ENCODE peak calls at places on chromosomes 7 and 10, in ten cellular contexts. One of them, this sample, is unnamed.

GRCh38 chr7:47664650-47665049 is 82.7 kb upstream of the TNS3 start:
- DNase-seq in Peyer's patch: no peak
- DNase-seq in stimulated activated CD4-positive, alpha-beta T cell treated with anti-CD3 and anti-CD28 coated beads, TNF-alpha, amount 100 ng/mL, for 48 hours: no peak
- DNase-seq in COR-L47: no peak
- DNase-seq in H7: no peak
- DNase-seq in kidney tubule cell: peak
- DNase-seq in fibroblast of mammary gland: no peak
- DNase-seq in activated effector memory CD4-positive, alpha-beta T cell treated with anti-CD3 and anti-CD28 coated beads, Interleukin-2, amount 50 U/mL, for 16 hours: no peak
- DNase-seq in epithelial cell of esophagus: no peak
- DNase-seq in T-helper 2 cell: no peak
- DNase-seq in this sample: no peak

GRCh38 chr7:106262268-106262881 is 22.4 kb downstream of the NAMPT start:
- DNase-seq in epithelial cell of esophagus: no peak
- DNase-seq in activated effector memory CD4-positive, alpha-beta T cell treated with anti-CD3 and anti-CD28 coated beads, Interleukin-2, amount 50 U/mL, for 16 hours: no peak
- DNase-seq in Peyer's patch: no peak
- DNase-seq in stimulated activated CD4-positive, alpha-beta T cell treated with anti-CD3 and anti-CD28 coated beads, TNF-alpha, amount 100 ng/mL, for 48 hours: no peak
- DNase-seq in kidney tubule cell: no peak
- DNase-seq in fibroblast of mammary gland: no peak
- DNase-seq in H7: no peak
- DNase-seq in COR-L47: no peak
- DNase-seq in T-helper 2 cell: no peak
- DNase-seq in this sample: no peak

GRCh38 chr7:983182-984071 is 446 bp downstream of the CYP2W1 start:
- DNase-seq in stimulated activated CD4-positive, alpha-beta T cell treated with anti-CD3 and anti-CD28 coated beads, TNF-alpha, amount 100 ng/mL, for 48 hours: no peak
- DNase-seq in epithelial cell of esophagus: no peak
- DNase-seq in H7: no peak
- DNase-seq in activated effector memory CD4-positive, alpha-beta T cell treated with anti-CD3 and anti-CD28 coated beads, Interleukin-2, amount 50 U/mL, for 16 hours: no peak
- DNase-seq in COR-L47: no peak
- DNase-seq in fibroblast of mammary gland: no peak
- DNase-seq in T-helper 2 cell: no peak
- DNase-seq in Peyer's patch: no peak
- DNase-seq in kidney tubule cell: no peak
- DNase-seq in this sample: no peak

GRCh38 chr10:102342958-102343357 is 52.5 kb upstream of the NFKB2 start:
- DNase-seq in kidney tubule cell: peak
- DNase-seq in fibroblast of mammary gland: peak
- DNase-seq in COR-L47: no peak
- DNase-seq in stimulated activated CD4-positive, alpha-beta T cell treated with anti-CD3 and anti-CD28 coated beads, TNF-alpha, amount 100 ng/mL, for 48 hours: no peak
- DNase-seq in epithelial cell of esophagus: peak
- DNase-seq in T-helper 2 cell: no peak
- DNase-seq in H7: no peak
- DNase-seq in Peyer's patch: no peak
- DNase-seq in activated effector memory CD4-positive, alpha-beta T cell treated with anti-CD3 and anti-CD28 coated beads, Interleukin-2, amount 50 U/mL, for 16 hours: no peak
- DNase-seq in this sample: no peak

GRCh38 chr10:72133517-72133916 is 45.2 kb upstream of the SPOCK2 start:
- DNase-seq in H7: no peak
- DNase-seq in kidney tubule cell: peak
- DNase-seq in activated effector memory CD4-positive, alpha-beta T cell treated with anti-CD3 and anti-CD28 coated beads, Interleukin-2, amount 50 U/mL, for 16 hours: no peak
- DNase-seq in stimulated activated CD4-positive, alpha-beta T cell treated with anti-CD3 and anti-CD28 coated beads, TNF-alpha, amount 100 ng/mL, for 48 hours: no peak
- DNase-seq in epithelial cell of esophagus: no peak
- DNase-seq in COR-L47: no peak
- DNase-seq in fibroblast of mammary gland: peak
- DNase-seq in Peyer's patch: no peak
- DNase-seq in T-helper 2 cell: no peak
- DNase-seq in this sample: peak

GRCh38 chr7:134899729-134900128 is 86.6 kb upstream of the AGBL3 start:
- DNase-seq in T-helper 2 cell: no peak
- DNase-seq in epithelial cell of esophagus: peak
- DNase-seq in activated effector memory CD4-positive, alpha-beta T cell treated with anti-CD3 and anti-CD28 coated beads, Interleukin-2, amount 50 U/mL, for 16 hours: no peak
- DNase-seq in kidney tubule cell: peak
- DNase-seq in Peyer's patch: no peak
- DNase-seq in stimulated activated CD4-positive, alpha-beta T cell treated with anti-CD3 and anti-CD28 coated beads, TNF-alpha, amount 100 ng/mL, for 48 hours: no peak
- DNase-seq in COR-L47: no peak
- DNase-seq in fibroblast of mammary gland: peak
- DNase-seq in H7: no peak
- DNase-seq in this sample: no peak

GRCh38 chr7:3193721-3194120 is 107.3 kb upstream of the SDK1 start:
- DNase-seq in kidney tubule cell: no peak
- DNase-seq in fibroblast of mammary gland: no peak
- DNase-seq in COR-L47: no peak
- DNase-seq in stimulated activated CD4-positive, alpha-beta T cell treated with anti-CD3 and anti-CD28 coated beads, TNF-alpha, amount 100 ng/mL, for 48 hours: no peak
- DNase-seq in activated effector memory CD4-positive, alpha-beta T cell treated with anti-CD3 and anti-CD28 coated beads, Interleukin-2, amount 50 U/mL, for 16 hours: no peak
- DNase-seq in Peyer's patch: no peak
- DNase-seq in T-helper 2 cell: no peak
- DNase-seq in epithelial cell of esophagus: no peak
- DNase-seq in H7: no peak
- DNase-seq in this sample: no peak

GRCh38 chr7:124031919-124032318 is 948 bp downstream of the TMEM229A start:
- DNase-seq in stimulated activated CD4-positive, alpha-beta T cell treated with anti-CD3 and anti-CD28 coated beads, TNF-alpha, amount 100 ng/mL, for 48 hours: no peak
- DNase-seq in fibroblast of mammary gland: no peak
- DNase-seq in activated effector memory CD4-positive, alpha-beta T cell treated with anti-CD3 and anti-CD28 coated beads, Interleukin-2, amount 50 U/mL, for 16 hours: no peak
- DNase-seq in Peyer's patch: no peak
- DNase-seq in T-helper 2 cell: no peak
- DNase-seq in kidney tubule cell: no peak
- DNase-seq in epithelial cell of esophagus: no peak
- DNase-seq in COR-L47: no peak
- DNase-seq in H7: no peak
- DNase-seq in this sample: peak

GRCh38 chr7:158617737-158618128 is 30.1 kb upstream of the PTPRN2 start:
- DNase-seq in COR-L47: no peak
- DNase-seq in activated effector memory CD4-positive, alpha-beta T cell treated with anti-CD3 and anti-CD28 coated beads, Interleukin-2, amount 50 U/mL, for 16 hours: no peak
- DNase-seq in stimulated activated CD4-positive, alpha-beta T cell treated with anti-CD3 and anti-CD28 coated beads, TNF-alpha, amount 100 ng/mL, for 48 hours: no peak
- DNase-seq in kidney tubule cell: no peak
- DNase-seq in H7: peak
- DNase-seq in T-helper 2 cell: no peak
- DNase-seq in Peyer's patch: no peak
- DNase-seq in epithelial cell of esophagus: no peak
- DNase-seq in fibroblast of mammary gland: peak
- DNase-seq in this sample: no peak

GRCh38 chr10:42969147-42969546 is 107.7 kb upstream of the RET start:
- DNase-seq in fibroblast of mammary gland: no peak
- DNase-seq in T-helper 2 cell: no peak
- DNase-seq in epithelial cell of esophagus: no peak
- DNase-seq in stimulated activated CD4-positive, alpha-beta T cell treated with anti-CD3 and anti-CD28 coated beads, TNF-alpha, amount 100 ng/mL, for 48 hours: no peak
- DNase-seq in activated effector memory CD4-positive, alpha-beta T cell treated with anti-CD3 and anti-CD28 coated beads, Interleukin-2, amount 50 U/mL, for 16 hours: no peak
- DNase-seq in Peyer's patch: no peak
- DNase-seq in COR-L47: no peak
- DNase-seq in kidney tubule cell: no peak
- DNase-seq in H7: peak
- DNase-seq in this sample: no peak

GRCh38 chr7:27619492-27619891 is 43.2 kb downstream of the HIBADH start:
- DNase-seq in activated effector memory CD4-positive, alpha-beta T cell treated with anti-CD3 and anti-CD28 coated beads, Interleukin-2, amount 50 U/mL, for 16 hours: no peak
- DNase-seq in H7: no peak
- DNase-seq in fibroblast of mammary gland: no peak
- DNase-seq in epithelial cell of esophagus: no peak
- DNase-seq in Peyer's patch: no peak
- DNase-seq in stimulated activated CD4-positive, alpha-beta T cell treated with anti-CD3 and anti-CD28 coated beads, TNF-alpha, amount 100 ng/mL, for 48 hours: no peak
- DNase-seq in kidney tubule cell: no peak
- DNase-seq in T-helper 2 cell: no peak
- DNase-seq in COR-L47: no peak
- DNase-seq in this sample: no peak

GRCh38 chr7:68707958-68708357 is 890.3 kb upstream of the AUTS2 start:
- DNase-seq in H7: no peak
- DNase-seq in activated effector memory CD4-positive, alpha-beta T cell treated with anti-CD3 and anti-CD28 coated beads, Interleukin-2, amount 50 U/mL, for 16 hours: no peak
- DNase-seq in fibroblast of mammary gland: peak
- DNase-seq in T-helper 2 cell: no peak
- DNase-seq in stimulated activated CD4-positive, alpha-beta T cell treated with anti-CD3 and anti-CD28 coated beads, TNF-alpha, amount 100 ng/mL, for 48 hours: no peak
- DNase-seq in kidney tubule cell: no peak
- DNase-seq in epithelial cell of esophagus: no peak
- DNase-seq in COR-L47: no peak
- DNase-seq in Peyer's patch: no peak
- DNase-seq in this sample: no peak

GRCh38 chr7:104967595-104967994 is 46.4 kb upstream of the KMT2E start:
- DNase-seq in COR-L47: no peak
- DNase-seq in H7: no peak
- DNase-seq in fibroblast of mammary gland: peak
- DNase-seq in Peyer's patch: no peak
- DNase-seq in activated effector memory CD4-positive, alpha-beta T cell treated with anti-CD3 and anti-CD28 coated beads, Interleukin-2, amount 50 U/mL, for 16 hours: no peak
- DNase-seq in T-helper 2 cell: no peak
- DNase-seq in kidney tubule cell: peak
- DNase-seq in stimulated activated CD4-positive, alpha-beta T cell treated with anti-CD3 and anti-CD28 coated beads, TNF-alpha, amount 100 ng/mL, for 48 hours: no peak
- DNase-seq in epithelial cell of esophagus: no peak
- DNase-seq in this sample: no peak

GRCh38 chr10:18144928-18145327 is 4.7 kb downstream of the CACNB2 start:
- DNase-seq in fibroblast of mammary gland: peak
- DNase-seq in H7: no peak
- DNase-seq in stimulated activated CD4-positive, alpha-beta T cell treated with anti-CD3 and anti-CD28 coated beads, TNF-alpha, amount 100 ng/mL, for 48 hours: no peak
- DNase-seq in kidney tubule cell: no peak
- DNase-seq in Peyer's patch: peak
- DNase-seq in activated effector memory CD4-positive, alpha-beta T cell treated with anti-CD3 and anti-CD28 coated beads, Interleukin-2, amount 50 U/mL, for 16 hours: no peak
- DNase-seq in epithelial cell of esophagus: peak
- DNase-seq in T-helper 2 cell: no peak
- DNase-seq in COR-L47: no peak
- DNase-seq in this sample: no peak

GRCh38 chr7:67359900-67360299 is 363.3 kb downstream of the TYW1 start:
- DNase-seq in kidney tubule cell: peak
- DNase-seq in activated effector memory CD4-positive, alpha-beta T cell treated with anti-CD3 and anti-CD28 coated beads, Interleukin-2, amount 50 U/mL, for 16 hours: no peak
- DNase-seq in fibroblast of mammary gland: no peak
- DNase-seq in T-helper 2 cell: no peak
- DNase-seq in COR-L47: no peak
- DNase-seq in H7: no peak
- DNase-seq in Peyer's patch: no peak
- DNase-seq in epithelial cell of esophagus: no peak
- DNase-seq in stimulated activated CD4-positive, alpha-beta T cell treated with anti-CD3 and anti-CD28 coated beads, TNF-alpha, amount 100 ng/mL, for 48 hours: no peak
- DNase-seq in this sample: no peak

GRCh38 chr10:86940677-86941076 is 16.7 kb downstream of the MMRN2 start:
- DNase-seq in activated effector memory CD4-positive, alpha-beta T cell treated with anti-CD3 and anti-CD28 coated beads, Interleukin-2, amount 50 U/mL, for 16 hours: peak
- DNase-seq in T-helper 2 cell: no peak
- DNase-seq in fibroblast of mammary gland: no peak
- DNase-seq in Peyer's patch: peak
- DNase-seq in COR-L47: no peak
- DNase-seq in stimulated activated CD4-positive, alpha-beta T cell treated with anti-CD3 and anti-CD28 coated beads, TNF-alpha, amount 100 ng/mL, for 48 hours: no peak
- DNase-seq in H7: no peak
- DNase-seq in epithelial cell of esophagus: no peak
- DNase-seq in kidney tubule cell: no peak
- DNase-seq in this sample: no peak

GRCh38 chr7:77467453-77467852 is 51.3 kb upstream of the GSAP start:
- DNase-seq in kidney tubule cell: no peak
- DNase-seq in Peyer's patch: peak
- DNase-seq in epithelial cell of esophagus: no peak
- DNase-seq in activated effector memory CD4-positive, alpha-beta T cell treated with anti-CD3 and anti-CD28 coated beads, Interleukin-2, amount 50 U/mL, for 16 hours: no peak
- DNase-seq in T-helper 2 cell: no peak
- DNase-seq in COR-L47: no peak
- DNase-seq in stimulated activated CD4-positive, alpha-beta T cell treated with anti-CD3 and anti-CD28 coated beads, TNF-alpha, amount 100 ng/mL, for 48 hours: no peak
- DNase-seq in H7: no peak
- DNase-seq in fibroblast of mammary gland: no peak
- DNase-seq in this sample: no peak

GRCh38 chr7:91512958-91513357 is 248.7 kb downstream of the FZD1 start:
- DNase-seq in activated effector memory CD4-positive, alpha-beta T cell treated with anti-CD3 and anti-CD28 coated beads, Interleukin-2, amount 50 U/mL, for 16 hours: no peak
- DNase-seq in Peyer's patch: no peak
- DNase-seq in fibroblast of mammary gland: peak
- DNase-seq in kidney tubule cell: peak
- DNase-seq in H7: no peak
- DNase-seq in epithelial cell of esophagus: peak
- DNase-seq in stimulated activated CD4-positive, alpha-beta T cell treated with anti-CD3 and anti-CD28 coated beads, TNF-alpha, amount 100 ng/mL, for 48 hours: no peak
- DNase-seq in T-helper 2 cell: no peak
- DNase-seq in COR-L47: no peak
- DNase-seq in this sample: no peak

GRCh38 chr7:91064938-91065337 is 199.3 kb upstream of the FZD1 start:
- DNase-seq in kidney tubule cell: peak
- DNase-seq in fibroblast of mammary gland: peak
- DNase-seq in T-helper 2 cell: no peak
- DNase-seq in H7: no peak
- DNase-seq in stimulated activated CD4-positive, alpha-beta T cell treated with anti-CD3 and anti-CD28 coated beads, TNF-alpha, amount 100 ng/mL, for 48 hours: no peak
- DNase-seq in epithelial cell of esophagus: peak
- DNase-seq in Peyer's patch: no peak
- DNase-seq in COR-L47: no peak
- DNase-seq in activated effector memory CD4-positive, alpha-beta T cell treated with anti-CD3 and anti-CD28 coated beads, Interleukin-2, amount 50 U/mL, for 16 hours: no peak
- DNase-seq in this sample: no peak

GRCh38 chr10:7967035-7967434 is 87.5 kb upstream of the GATA3 start:
- DNase-seq in T-helper 2 cell: no peak
- DNase-seq in kidney tubule cell: peak
- DNase-seq in epithelial cell of esophagus: no peak
- DNase-seq in H7: no peak
- DNase-seq in Peyer's patch: no peak
- DNase-seq in fibroblast of mammary gland: no peak
- DNase-seq in activated effector memory CD4-positive, alpha-beta T cell treated with anti-CD3 and anti-CD28 coated beads, Interleukin-2, amount 50 U/mL, for 16 hours: no peak
- DNase-seq in COR-L47: no peak
- DNase-seq in stimulated activated CD4-positive, alpha-beta T cell treated with anti-CD3 and anti-CD28 coated beads, TNF-alpha, amount 100 ng/mL, for 48 hours: no peak
- DNase-seq in this sample: no peak

GRCh38 chr10:614341-614664 is 75.2 kb downstream of the DIP2C start:
- DNase-seq in epithelial cell of esophagus: no peak
- DNase-seq in activated effector memory CD4-positive, alpha-beta T cell treated with anti-CD3 and anti-CD28 coated beads, Interleukin-2, amount 50 U/mL, for 16 hours: no peak
- DNase-seq in kidney tubule cell: no peak
- DNase-seq in T-helper 2 cell: no peak
- DNase-seq in COR-L47: no peak
- DNase-seq in Peyer's patch: no peak
- DNase-seq in H7: no peak
- DNase-seq in fibroblast of mammary gland: no peak
- DNase-seq in stimulated activated CD4-positive, alpha-beta T cell treated with anti-CD3 and anti-CD28 coated beads, TNF-alpha, amount 100 ng/mL, for 48 hours: no peak
- DNase-seq in this sample: no peak

GRCh38 chr7:116258734-116259133 is 48.4 kb downstream of the TES start:
- DNase-seq in COR-L47: peak
- DNase-seq in activated effector memory CD4-positive, alpha-beta T cell treated with anti-CD3 and anti-CD28 coated beads, Interleukin-2, amount 50 U/mL, for 16 hours: no peak
- DNase-seq in epithelial cell of esophagus: peak
- DNase-seq in H7: peak
- DNase-seq in Peyer's patch: peak
- DNase-seq in kidney tubule cell: peak
- DNase-seq in T-helper 2 cell: peak
- DNase-seq in fibroblast of mammary gland: peak
- DNase-seq in stimulated activated CD4-positive, alpha-beta T cell treated with anti-CD3 and anti-CD28 coated beads, TNF-alpha, amount 100 ng/mL, for 48 hours: no peak
- DNase-seq in this sample: no peak

GRCh38 chr7:150728011-150728410 is 9.2 kb upstream of the GIMAP5 start:
- DNase-seq in H7: no peak
- DNase-seq in activated effector memory CD4-positive, alpha-beta T cell treated with anti-CD3 and anti-CD28 coated beads, Interleukin-2, amount 50 U/mL, for 16 hours: no peak
- DNase-seq in T-helper 2 cell: no peak
- DNase-seq in COR-L47: no peak
- DNase-seq in fibroblast of mammary gland: no peak
- DNase-seq in stimulated activated CD4-positive, alpha-beta T cell treated with anti-CD3 and anti-CD28 coated beads, TNF-alpha, amount 100 ng/mL, for 48 hours: no peak
- DNase-seq in epithelial cell of esophagus: no peak
- DNase-seq in Peyer's patch: no peak
- DNase-seq in kidney tubule cell: no peak
- DNase-seq in this sample: no peak

GRCh38 chr7:149144996-149145850 is 2.0 kb upstream of the ZNF398 start:
- DNase-seq in kidney tubule cell: peak
- DNase-seq in COR-L47: no peak
- DNase-seq in epithelial cell of esophagus: peak
- DNase-seq in H7: peak
- DNase-seq in stimulated activated CD4-positive, alpha-beta T cell treated with anti-CD3 and anti-CD28 coated beads, TNF-alpha, amount 100 ng/mL, for 48 hours: no peak
- DNase-seq in activated effector memory CD4-positive, alpha-beta T cell treated with anti-CD3 and anti-CD28 coated beads, Interleukin-2, amount 50 U/mL, for 16 hours: no peak
- DNase-seq in T-helper 2 cell: no peak
- DNase-seq in Peyer's patch: no peak
- DNase-seq in fibroblast of mammary gland: no peak
- DNase-seq in this sample: no peak

GRCh38 chr10:12196531-12197211 is 683 bp downstream of the CDC123 start:
- DNase-seq in kidney tubule cell: no peak
- DNase-seq in T-helper 2 cell: peak
- DNase-seq in stimulated activated CD4-positive, alpha-beta T cell treated with anti-CD3 and anti-CD28 coated beads, TNF-alpha, amount 100 ng/mL, for 48 hours: no peak
- DNase-seq in epithelial cell of esophagus: no peak
- DNase-seq in fibroblast of mammary gland: no peak
- DNase-seq in activated effector memory CD4-positive, alpha-beta T cell treated with anti-CD3 and anti-CD28 coated beads, Interleukin-2, amount 50 U/mL, for 16 hours: no peak
- DNase-seq in H7: no peak
- DNase-seq in COR-L47: no peak
- DNase-seq in Peyer's patch: no peak
- DNase-seq in this sample: no peak

GRCh38 chr10:62815373-62816111 is 624 bp downstream of the EGR2 start:
- DNase-seq in epithelial cell of esophagus: peak
- DNase-seq in COR-L47: peak
- DNase-seq in fibroblast of mammary gland: no peak
- DNase-seq in kidney tubule cell: peak
- DNase-seq in T-helper 2 cell: peak
- DNase-seq in stimulated activated CD4-positive, alpha-beta T cell treated with anti-CD3 and anti-CD28 coated beads, TNF-alpha, amount 100 ng/mL, for 48 hours: no peak
- DNase-seq in Peyer's patch: peak
- DNase-seq in H7: no peak
- DNase-seq in activated effector memory CD4-positive, alpha-beta T cell treated with anti-CD3 and anti-CD28 coated beads, Interleukin-2, amount 50 U/mL, for 16 hours: peak
- DNase-seq in this sample: peak

GRCh38 chr7:104643587-104644217 is 315.3 kb downstream of the LHFPL3 start:
- DNase-seq in H7: peak
- DNase-seq in activated effector memory CD4-positive, alpha-beta T cell treated with anti-CD3 and anti-CD28 coated beads, Interleukin-2, amount 50 U/mL, for 16 hours: no peak
- DNase-seq in Peyer's patch: no peak
- DNase-seq in epithelial cell of esophagus: peak
- DNase-seq in COR-L47: peak
- DNase-seq in kidney tubule cell: peak
- DNase-seq in fibroblast of mammary gland: peak
- DNase-seq in T-helper 2 cell: no peak
- DNase-seq in stimulated activated CD4-positive, alpha-beta T cell treated with anti-CD3 and anti-CD28 coated beads, TNF-alpha, amount 100 ng/mL, for 48 hours: no peak
- DNase-seq in this sample: no peak

GRCh38 chr7:135232720-135233119 is 918 bp upstream of the STRA8 start:
- DNase-seq in COR-L47: no peak
- DNase-seq in stimulated activated CD4-positive, alpha-beta T cell treated with anti-CD3 and anti-CD28 coated beads, TNF-alpha, amount 100 ng/mL, for 48 hours: no peak
- DNase-seq in epithelial cell of esophagus: no peak
- DNase-seq in activated effector memory CD4-positive, alpha-beta T cell treated with anti-CD3 and anti-CD28 coated beads, Interleukin-2, amount 50 U/mL, for 16 hours: peak
- DNase-seq in T-helper 2 cell: no peak
- DNase-seq in fibroblast of mammary gland: no peak
- DNase-seq in kidney tubule cell: no peak
- DNase-seq in Peyer's patch: no peak
- DNase-seq in H7: peak
- DNase-seq in this sample: no peak

This sample was measured in GM06990.